ENCODE peak calls at places on chromosomes 1 and 21, in four cellular contexts. One of them, this sample, is unnamed.

GRCh38 chr1:37660646-37661045 is 26.0 kb upstream of the RSPO1 start:
- DNase-seq in GM12878: no peak
- DNase-seq in HepG2: no peak
- DNase-seq in SK-N-SH: peak; percentile 45
- DNase-seq in this sample: no peak

GRCh38 chr1:243799908-243800307 is 50.1 kb downstream of the AKT3 start:
- DNase-seq in SK-N-SH: no peak
- DNase-seq in GM12878: no peak
- DNase-seq in HepG2: no peak
- DNase-seq in this sample: no peak

GRCh38 chr1:233482388-233482787 is 131.5 kb upstream of the KCNK1 start:
- DNase-seq in GM12878: no peak
- DNase-seq in HepG2: no peak
- DNase-seq in SK-N-SH: no peak
- DNase-seq in this sample: no peak

GRCh38 chr1:96358057-96358456 is 363.5 kb upstream of the PTBP2 start:
- DNase-seq in SK-N-SH: no peak
- DNase-seq in GM12878: no peak
- DNase-seq in HepG2: no peak
- DNase-seq in this sample: no peak

GRCh38 chr1:53369034-53369750 is 41.3 kb upstream of the LRP8 start:
- DNase-seq in SK-N-SH: no peak
- DNase-seq in HepG2: no peak
- DNase-seq in GM12878: no peak
- DNase-seq in this sample: no peak

GRCh38 chr1:217482356-217483102 is 148.4 kb downstream of the GPATCH2 start:
- DNase-seq in HepG2: no peak
- DNase-seq in SK-N-SH: no peak
- DNase-seq in GM12878: peak; percentile 38
- DNase-seq in this sample: no peak

GRCh38 chr1:46246548-46247432 is 773 bp upstream of the RAD54L start:
- DNase-seq in HepG2: no peak
- DNase-seq in SK-N-SH: peak; percentile 75
- DNase-seq in GM12878: no peak
- DNase-seq in this sample: peak; percentile 81

GRCh38 chr1:82269466-82269865 is 468.7 kb downstream of the ADGRL2 start:
- DNase-seq in SK-N-SH: no peak
- DNase-seq in HepG2: no peak
- DNase-seq in GM12878: no peak
- DNase-seq in this sample: no peak

GRCh38 chr1:1827456-1827855 is 49.2 kb upstream of the NADK start:
- DNase-seq in GM12878: no peak
- DNase-seq in HepG2: no peak
- DNase-seq in SK-N-SH: no peak
- DNase-seq in this sample: no peak

GRCh38 chr1:221576268-221576667 is 165.6 kb downstream of the DUSP10 start:
- DNase-seq in GM12878: no peak
- DNase-seq in SK-N-SH: no peak
- DNase-seq in HepG2: no peak
- DNase-seq in this sample: peak; percentile 59

GRCh38 chr1:119341372-119341947 is 27.1 kb upstream of the HAO2 start:
- DNase-seq in SK-N-SH: no peak
- DNase-seq in HepG2: peak; percentile 99
- DNase-seq in GM12878: no peak
- DNase-seq in this sample: no peak

GRCh38 chr1:150288382-150288781 is 5.3 kb upstream of the MRPS21 start:
- DNase-seq in GM12878: no peak
- DNase-seq in HepG2: no peak
- DNase-seq in SK-N-SH: no peak
- DNase-seq in this sample: no peak

GRCh38 chr1:231867607-231868006 is 241.0 kb downstream of the DISC1 start:
- DNase-seq in SK-N-SH: no peak
- DNase-seq in HepG2: no peak
- DNase-seq in GM12878: no peak
- DNase-seq in this sample: no peak

GRCh38 chr1:51518730-51519047 is 377 bp downstream of the EPS15 start:
- DNase-seq in SK-N-SH: peak; percentile 82
- DNase-seq in GM12878: no peak
- DNase-seq in HepG2: peak; percentile 46
- DNase-seq in this sample: no peak

GRCh38 chr1:156435551-156436318 is 64.8 kb downstream of the MEF2D start:
- DNase-seq in SK-N-SH: peak; percentile 86
- DNase-seq in GM12878: no peak
- DNase-seq in HepG2: no peak
- DNase-seq in this sample: no peak

GRCh38 chr1:175871647-175872046 is 128.3 kb upstream of the TNR start:
- DNase-seq in HepG2: no peak
- DNase-seq in SK-N-SH: no peak
- DNase-seq in GM12878: no peak
- DNase-seq in this sample: no peak

GRCh38 chr1:8880068-8880676 is 1.7 kb upstream of the ENO1 start:
- DNase-seq in GM12878: no peak
- DNase-seq in HepG2: peak; percentile 76
- DNase-seq in SK-N-SH: no peak
- DNase-seq in this sample: peak; percentile 83

GRCh38 chr1:183580281-183580682 is 10.0 kb downstream of the NCF2 start:
- DNase-seq in GM12878: no peak
- DNase-seq in HepG2: no peak
- DNase-seq in SK-N-SH: no peak
- DNase-seq in this sample: peak; percentile 71

GRCh38 chr1:119298687-119299086 is 69.9 kb upstream of the HAO2 start:
- DNase-seq in HepG2: peak; percentile 58
- DNase-seq in GM12878: no peak
- DNase-seq in SK-N-SH: no peak
- DNase-seq in this sample: no peak

GRCh38 chr1:24961334-24961733 is 31.3 kb upstream of the RUNX3 start:
- DNase-seq in HepG2: no peak
- DNase-seq in SK-N-SH: no peak
- DNase-seq in GM12878: no peak
- DNase-seq in this sample: no peak

GRCh38 chr1:24964811-24965570 is 34.9 kb upstream of the RUNX3 start:
- DNase-seq in SK-N-SH: no peak
- DNase-seq in HepG2: no peak
- DNase-seq in GM12878: peak; percentile 96
- DNase-seq in this sample: no peak

GRCh38 chr1:24961961-24962861 is 32.1 kb upstream of the RUNX3 start:
- DNase-seq in HepG2: no peak
- DNase-seq in GM12878: no peak
- DNase-seq in SK-N-SH: no peak
- DNase-seq in this sample: no peak

GRCh38 chr1:24963943-24964677 is 34.0 kb upstream of the RUNX3 start:
- DNase-seq in SK-N-SH: no peak
- DNase-seq in HepG2: no peak
- DNase-seq in GM12878: no peak
- DNase-seq in this sample: no peak

GRCh38 chr1:24963099-24963872 is 33.2 kb upstream of the RUNX3 start:
- DNase-seq in GM12878: no peak
- DNase-seq in SK-N-SH: no peak
- DNase-seq in HepG2: no peak
- DNase-seq in this sample: no peak
- TF ChIP-seq PBX3 in GM12878: no peak
- TF ChIP-seq PBX3 in SK-N-SH: no peak
- TF ChIP-seq PBX3 in HepG2: no peak
- TF ChIP-seq PBX3 in this sample: no peak

GRCh38 chr21:39362733-39363132 is 13.8 kb upstream of the HMGN1 start:
- DNase-seq in SK-N-SH: no peak
- DNase-seq in GM12878: no peak
- DNase-seq in HepG2: no peak
- DNase-seq in this sample: no peak
- TF ChIP-seq PBX3 in SK-N-SH: no peak
- TF ChIP-seq PBX3 in GM12878: no peak
- TF ChIP-seq PBX3 in HepG2: no peak
- TF ChIP-seq PBX3 in this sample: no peak

GRCh38 chr21:41634211-41634694 is 126.3 kb upstream of the TMPRSS2 start:
- DNase-seq in HepG2: no peak
- DNase-seq in GM12878: no peak
- DNase-seq in SK-N-SH: no peak
- DNase-seq in this sample: peak; percentile 46
- TF ChIP-seq PBX3 in HepG2: no peak
- TF ChIP-seq PBX3 in GM12878: no peak
- TF ChIP-seq PBX3 in SK-N-SH: no peak
- TF ChIP-seq PBX3 in this sample: no peak

GRCh38 chr1:73813726-73814125 is 384.2 kb downstream of the LRRIQ3 start:
- DNase-seq in GM12878: no peak
- DNase-seq in SK-N-SH: no peak
- DNase-seq in HepG2: no peak
- DNase-seq in this sample: no peak
- TF ChIP-seq PBX3 in GM12878: no peak
- TF ChIP-seq PBX3 in SK-N-SH: no peak
- TF ChIP-seq PBX3 in HepG2: no peak
- TF ChIP-seq PBX3 in this sample: no peak

This sample was measured in A549.